ENCODE peak calls at places on chromosome 3, in six cellular contexts. Z is right lobe of liver, M is tibial nerve, W is Peyer's patch, R is heart left ventricle, T is stomach. V is an unnamed sample. For H3K27me3, the result is how much of the 10 kb centered on the place peaks cover.

GRCh38 chr3:114035146-114035545 is 21.2 kb downstream of the CCDC191 start:
- DNase-seq in T (no peak), R (no peak), W (no peak), M (no peak), Z (no peak), V (no peak)

GRCh38 chr3:4584537-4585249 is 91.5 kb downstream of the ITPR1 start:
- DNase-seq in W (peak), T (no peak), Z (no peak), R (peak), M (no peak), V (no peak)

GRCh38 chr3:160667452-160667851 is 9.5 kb upstream of the ARL14 start:
- DNase-seq in R (no peak), Z (no peak), T (peak), W (peak), M (no peak), V (no peak)

GRCh38 chr3:126512026-126512425 is 5.5 kb downstream of the UROC1 start:
- DNase-seq in Z (peak), M (no peak), T (no peak), R (no peak), W (no peak), V (no peak)

GRCh38 chr3:121970047-121970446 is 52.0 kb downstream of the ILDR1 start:
- DNase-seq in W (no peak), M (no peak), R (no peak), T (no peak), Z (no peak), V (no peak)

GRCh38 chr3:144018776-144019175 is 47.2 kb downstream of the DIPK2A start:
- DNase-seq in Z (no peak), R (no peak), T (no peak), M (no peak), W (no peak), V (no peak)

GRCh38 chr3:97910931-97911351 is 61.3 kb downstream of the RIOX2 start:
- DNase-seq in T (no peak), R (no peak), W (no peak), M (no peak), Z (no peak), V (no peak)

GRCh38 chr3:101928890-101929289 is 79.6 kb downstream of the NFKBIZ start:
- DNase-seq in R (no peak), Z (no peak), M (no peak), W (no peak), T (no peak), V (no peak)

GRCh38 chr3:23051240-23052140 is 151.6 kb upstream of the UBE2E2 start:
- DNase-seq in W (no peak), R (no peak), M (no peak), T (no peak), Z (no peak), V (no peak)

GRCh38 chr3:13861461-13861860 is 18.4 kb downstream of the WNT7A start:
- DNase-seq in R (no peak), M (no peak), W (no peak), Z (no peak), T (no peak), V (no peak)

GRCh38 chr3:120095226-120096165 is 1.2 kb upstream of the GSK3B start:
- DNase-seq in Z (peak), T (peak), W (peak), M (peak), R (peak), V (peak)

GRCh38 chr3:81521855-81522254 is 239.6 kb downstream of the GBE1 start:
- DNase-seq in W (no peak), R (no peak), Z (no peak), M (no peak), T (no peak), V (no peak)

GRCh38 chr3:115830764-115831395 is 207.6 kb downstream of the GAP43 start:
- DNase-seq in T (no peak), Z (no peak), M (no peak), R (no peak), W (no peak), V (no peak)

GRCh38 chr3:177358085-177358967 is 161.0 kb upstream of the TBL1XR1 start:
- DNase-seq in Z (peak), T (peak), M (peak), R (peak), W (peak), V (peak)

GRCh38 chr3:194871143-194871863 is 185.6 kb downstream of the FAM43A start:
- DNase-seq in T (peak), M (no peak), R (peak), W (peak), Z (no peak), V (no peak)

GRCh38 chr3:85835857-85836470 is 877.2 kb downstream of the CADM2 start:
- DNase-seq in Z (no peak), W (no peak), M (no peak), T (no peak), R (no peak), V (no peak)

GRCh38 chr3:188531210-188531609 is 377.3 kb downstream of the LPP start:
- DNase-seq in T (no peak), Z (no peak), M (no peak), W (no peak), R (no peak), V (no peak)

GRCh38 chr3:17431004-17431403 is 311.4 kb downstream of the TBC1D5 start:
- DNase-seq in W (no peak), R (no peak), Z (no peak), T (no peak), M (no peak), V (no peak)

GRCh38 chr3:19399356-19399755 is 251.0 kb downstream of the KCNH8 start:
- DNase-seq in Z (no peak), W (no peak), M (no peak), R (no peak), T (no peak), V (no peak)
- H3K27me3 ChIP-seq in Z (under half), W (under half), M (under half), R (under half), T (under half), V (under half)

GRCh38 chr3:10189557-10190374 is 25.0 kb downstream of the IRAK2 start:
- DNase-seq in Z (peak), R (peak), W (peak), M (peak), T (peak), V (peak)

GRCh38 chr3:10193692-10194327 is 29.1 kb downstream of the IRAK2 start:
- DNase-seq in R (no peak), T (no peak), W (no peak), Z (no peak), M (no peak), V (no peak)

GRCh38 chr3:10195692-10196091 is 31.0 kb downstream of the IRAK2 start:
- DNase-seq in R (no peak), T (no peak), Z (peak), M (no peak), W (no peak), V (no peak)

GRCh38 chr3:10194328-10195071 is 29.8 kb downstream of the IRAK2 start:
- DNase-seq in R (peak), M (no peak), T (no peak), W (peak), Z (no peak), V (no peak)

DNA sequence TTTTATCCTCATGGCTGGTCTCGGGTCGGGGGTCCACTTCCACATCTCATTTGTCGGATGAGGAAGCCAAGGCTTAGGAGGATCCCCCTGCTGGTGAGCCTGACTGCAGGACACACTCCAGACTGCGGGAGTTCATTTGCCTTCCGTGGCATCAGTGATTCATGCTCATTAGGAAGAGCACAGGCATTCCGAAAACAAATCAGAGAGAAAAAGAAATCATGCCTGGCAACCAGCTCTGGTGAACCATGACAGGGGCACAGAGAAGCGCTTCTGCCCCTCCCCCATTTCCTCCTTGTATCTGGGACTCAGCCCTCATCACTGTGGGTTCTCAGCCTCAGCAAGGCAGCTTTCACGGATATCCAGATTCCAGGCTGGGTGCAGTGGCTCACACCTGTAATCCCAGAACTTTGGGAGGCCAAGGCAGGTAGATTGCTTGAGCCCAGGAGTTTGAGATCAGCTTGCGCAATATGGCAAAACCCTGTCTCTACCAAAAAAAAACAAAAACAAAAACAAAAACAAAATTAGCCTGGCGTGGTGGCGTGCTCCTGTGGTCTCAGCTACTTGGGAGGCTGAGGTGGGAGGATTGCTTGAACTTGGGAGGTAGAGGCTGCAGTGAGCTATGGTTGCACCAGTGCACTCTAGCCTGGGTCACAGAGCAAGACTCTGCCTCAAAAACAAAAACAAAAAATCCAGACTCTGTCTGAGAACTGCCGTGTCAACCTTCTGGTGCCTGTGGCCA is 28.4 kb downstream of the IRAK2 start:
- DNase-seq in M (no peak), R (no peak), Z (no peak), T (peak), W (peak), V (peak)
- TF ChIP-seq POLR2A in M (no peak), R (no peak), Z (no peak), T (no peak), W (no peak), V (no peak)

DNA sequence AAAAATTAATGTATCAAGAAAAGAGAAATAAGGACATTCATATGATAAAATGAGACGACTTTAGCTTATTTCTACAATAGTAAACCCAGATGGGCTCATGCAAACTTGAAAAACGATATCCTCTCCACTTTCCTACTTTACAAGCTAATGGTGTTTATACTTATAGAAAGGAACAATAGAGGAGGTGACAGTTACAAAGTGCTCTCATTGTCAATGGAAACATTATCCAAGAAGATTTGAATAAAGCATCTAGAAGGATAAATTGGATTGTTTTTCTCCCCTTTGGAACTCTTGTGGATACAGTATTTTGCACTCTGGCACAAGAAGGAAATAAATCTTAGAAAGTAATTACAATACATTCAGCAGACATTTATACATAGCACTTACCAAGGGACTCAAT is 20.2 kb upstream of the CCDC66 start:
- DNase-seq in M (no peak), T (no peak), Z (no peak), W (no peak), R (no peak), V (no peak)
- H3K27me3 ChIP-seq in M (under half), T (under half), Z (under half), W (under half), R (under half), V (under half)

GRCh38 chr3:150764607-150765366 is 1.8 kb upstream of the SIAH2 start:
- DNase-seq in M (no peak), Z (no peak), R (no peak), W (no peak), T (no peak), V (no peak)
- TF ChIP-seq POLR2A in M (no peak), Z (no peak), R (no peak), W (no peak), T (no peak), V (no peak)

V was measured in esophagus squamous epithelium.